ENCODE peak calls at places on chromosomes 11 and 22, in four cellular contexts. D is H9, B is IMR-90, A is neuronal stem cell. Z is an unnamed sample.

GRCh38 chr11:80371931-80372330 is 931.1 kb upstream of the TENM4 start:
- DNase-seq in D (no peak), B (no peak), A (no peak), Z (no peak)

GRCh38 chr11:111726301-111726713 is 39.9 kb downstream of the PPP2R1B start:
- DNase-seq in D (no peak), B (no peak), A (no peak), Z (no peak)

GRCh38 chr22:37153901-37154300 is 4.2 kb upstream of the IL2RB start:
- DNase-seq in D (no peak), B (no peak), A (no peak), Z (no peak)

GRCh38 chr11:66373261-66373660 is 1.7 kb upstream of the SLC29A2 start:
- DNase-seq in D (no peak), B (no peak), A (no peak), Z (no peak)

GRCh38 chr11:69209936-69210659 is 54.4 kb downstream of the SMIM38 start:
- DNase-seq in D (no peak), B (no peak), A (no peak), Z (no peak)

GRCh38 chr22:41922940-41923594 is 3.5 kb downstream of the TNFRSF13C start:
- DNase-seq in D (no peak), B (no peak), A (no peak), Z (no peak)

GRCh38 chr11:102577723-102578122 is 47.2 kb upstream of the MMP7 start:
- DNase-seq in D (no peak), B (no peak), A (no peak), Z (no peak)

GRCh38 chr11:11192541-11192940 is 160.5 kb downstream of the CSNK2A3 start:
- DNase-seq in D (no peak), B (no peak), A (no peak), Z (no peak)

GRCh38 chr11:78290293-78291176 is 101.8 kb downstream of the USP35 start:
- DNase-seq in D (no peak), B (peak), A (no peak), Z (no peak)

GRCh38 chr11:17906436-17906835 is 106.4 kb downstream of the SERGEF start:
- DNase-seq in D (peak), B (no peak), A (no peak), Z (peak)

GRCh38 chr11:115145316-115145715 is 358.9 kb downstream of the CADM1 start:
- DNase-seq in D (no peak), B (no peak), A (no peak), Z (no peak)

GRCh38 chr22:28268176-28268575 is 349.1 kb upstream of the PITPNB start:
- DNase-seq in D (no peak), B (no peak), A (no peak), Z (no peak)

GRCh38 chr22:44360686-44361381 is 48.1 kb upstream of the SHISAL1 start:
- DNase-seq in D (no peak), B (peak), A (no peak), Z (no peak)

GRCh38 chr11:68461284-68461861 is 821 bp downstream of the PPP6R3 start:
- DNase-seq in D (no peak), B (peak), A (no peak), Z (no peak)

GRCh38 chr11:35488117-35488516 is 37.3 kb downstream of the PAMR1 start:
- DNase-seq in D (no peak), B (peak), A (no peak), Z (no peak)

GRCh38 chr11:20259506-20259905 is 99.2 kb upstream of the DBX1 start:
- DNase-seq in D (no peak), B (no peak), A (no peak), Z (no peak)

GRCh38 chr11:130272336-130272735 is 42.4 kb downstream of the ZBTB44 start:
- DNase-seq in D (no peak), B (no peak), A (no peak), Z (no peak)
- H3K4ac ChIP-seq in D (no peak), B (no peak), A (no peak), Z (no peak)

GRCh38 chr22:20207277-20208025 is 56.6 kb upstream of the CCDC188 start:
- DNase-seq in D (no peak), B (no peak), A (no peak), Z (no peak)
- H3K4ac ChIP-seq in D (no peak), B (peak), A (peak), Z (no peak)

GRCh38 chr11:75339685-75340409 is 11.6 kb downstream of the ARRB1 start:
- DNase-seq in D (no peak), B (no peak), A (no peak), Z (no peak)

GRCh38 chr11:75337195-75337654 is 14.2 kb downstream of the ARRB1 start:
- DNase-seq in D (no peak), B (peak), A (no peak), Z (no peak)

GRCh38 chr11:75334976-75335375 is 16.5 kb downstream of the ARRB1 start:
- DNase-seq in D (peak), B (no peak), A (no peak), Z (no peak)

GRCh38 chr11:75341583-75341982 is 9.9 kb downstream of the ARRB1 start:
- DNase-seq in D (no peak), B (no peak), A (no peak), Z (no peak)

DNA sequence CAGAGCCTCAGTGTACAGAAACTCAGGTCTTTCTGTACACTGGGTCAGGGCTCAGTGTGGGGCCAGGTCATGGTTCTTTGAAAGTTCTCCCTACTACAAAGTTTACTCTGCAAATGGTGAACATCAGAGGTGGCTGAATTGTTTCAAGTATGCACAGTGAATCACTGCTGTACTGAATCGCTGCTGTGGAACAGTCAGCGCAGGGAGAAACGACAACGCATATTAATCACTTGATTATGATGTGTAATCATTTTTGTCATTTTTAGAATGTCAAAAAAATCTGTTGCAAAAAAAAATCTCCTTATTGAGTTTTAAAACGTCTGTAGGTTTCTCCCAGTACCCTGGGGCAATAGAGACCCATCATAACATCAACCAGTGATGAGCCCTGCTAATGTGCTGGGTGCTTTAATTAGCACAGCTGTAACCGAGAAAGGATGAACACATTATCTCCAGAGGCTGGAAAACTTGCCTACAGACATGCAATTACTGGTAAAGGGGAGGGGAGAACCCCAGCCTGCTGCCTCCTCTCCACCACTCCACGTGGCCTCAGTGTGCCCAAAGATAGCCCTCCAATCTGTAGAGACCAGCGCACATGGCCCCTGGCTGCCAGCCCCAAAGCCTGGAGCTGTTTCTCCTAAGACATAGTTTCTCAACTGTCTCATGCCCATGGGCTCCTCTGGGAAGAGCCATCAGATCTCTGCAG is 12.8 kb downstream of the ARRB1 start:
- DNase-seq in D (no peak), B (peak), A (no peak), Z (no peak)
- H3K4ac ChIP-seq in D (no peak), B (peak), A (no peak), Z (no peak)

GRCh38 chr11:62602141-62603071 is 741 bp upstream of the MTA2 start:
- DNase-seq in D (peak), B (peak), A (no peak), Z (no peak)
- H3K4ac ChIP-seq in D (no peak), B (peak), A (no peak), Z (no peak)

GRCh38 chr22:22714600-22715361 is 70.4 kb downstream of the GGTLC2 start:
- DNase-seq in D (no peak), B (no peak), A (no peak), Z (peak)
- H3K4ac ChIP-seq in D (no peak), B (no peak), A (no peak), Z (no peak)

GRCh38 chr11:19234428-19234827 is 6.3 kb downstream of the E2F8 start:
- DNase-seq in D (no peak), B (no peak), A (no peak), Z (no peak)
- H3K4ac ChIP-seq in D (no peak), B (no peak), A (no peak), Z (no peak)

GRCh38 chr11:94771390-94771789 is 3.2 kb downstream of the AMOTL1 start:
- DNase-seq in D (no peak), B (no peak), A (no peak), Z (no peak)

GRCh38 chr11:94771951-94772350 is 3.8 kb downstream of the AMOTL1 start:
- DNase-seq in D (no peak), B (no peak), A (no peak), Z (no peak)

GRCh38 chr11:94774345-94774744 is 6.2 kb downstream of the AMOTL1 start:
- DNase-seq in D (no peak), B (peak), A (no peak), Z (no peak)

GRCh38 chr11:94775576-94776327 is 7.6 kb downstream of the AMOTL1 start:
- DNase-seq in D (no peak), B (no peak), A (no peak), Z (no peak)

GRCh38 chr11:94773842-94774241 is 5.7 kb downstream of the AMOTL1 start:
- DNase-seq in D (no peak), B (no peak), A (no peak), Z (no peak)
- H3K4ac ChIP-seq in D (no peak), B (no peak), A (no peak), Z (no peak)

GRCh38 chr11:60905551-60906113 is 753 bp downstream of the PRPF19 start:
- DNase-seq in D (no peak), B (peak), A (no peak), Z (no peak)
- H3K4ac ChIP-seq in D (no peak), B (peak), A (no peak), Z (no peak)

GRCh38 chr22:39519681-39520053 is 695 bp upstream of the ATF4 start:
- DNase-seq in D (peak), B (no peak), A (no peak), Z (no peak)
- H3K4ac ChIP-seq in D (no peak), B (peak), A (peak), Z (peak)

Z was measured in H1.